ENCODE peak calls at places on chromosomes 2 and 18, in four cellular contexts. One of them, this sample, is unnamed.

GRCh38 chr2:12350821-12351220 is 365.9 kb upstream of the TRIB2 start:
- DNase-seq in H9: no peak
- DNase-seq in IMR-90: no peak
- DNase-seq in activated T-cell treated with anti-CD3 and anti-CD28 coated beads, Interleukin-2, amount 50 U/mL, for 72 hours: no peak
- DNase-seq in this sample: no peak

GRCh38 chr2:54602736-54603322 is 120.6 kb upstream of the EML6 start:
- DNase-seq in H9: no peak
- DNase-seq in IMR-90: peak; percentile 77
- DNase-seq in activated T-cell treated with anti-CD3 and anti-CD28 coated beads, Interleukin-2, amount 50 U/mL, for 72 hours: no peak
- DNase-seq in this sample: no peak

GRCh38 chr2:176446718-176447414 is 177.6 kb downstream of the MTX2 start:
- DNase-seq in H9: no peak
- DNase-seq in IMR-90: peak; percentile 27
- DNase-seq in activated T-cell treated with anti-CD3 and anti-CD28 coated beads, Interleukin-2, amount 50 U/mL, for 72 hours: no peak
- DNase-seq in this sample: no peak

GRCh38 chr2:32479224-32479623 is 122.4 kb downstream of the BIRC6 start:
- DNase-seq in H9: no peak
- DNase-seq in IMR-90: peak; percentile 69
- DNase-seq in activated T-cell treated with anti-CD3 and anti-CD28 coated beads, Interleukin-2, amount 50 U/mL, for 72 hours: no peak
- DNase-seq in this sample: no peak

GRCh38 chr2:101473911-101474751 is 781 bp downstream of the RFX8 start:
- DNase-seq in H9: peak; percentile 59
- DNase-seq in IMR-90: peak; percentile 45
- DNase-seq in activated T-cell treated with anti-CD3 and anti-CD28 coated beads, Interleukin-2, amount 50 U/mL, for 72 hours: peak; percentile 70
- DNase-seq in this sample: peak; percentile 27

GRCh38 chr2:218471982-218472381 is 53.1 kb downstream of the VIL1 start:
- DNase-seq in H9: no peak
- DNase-seq in IMR-90: no peak
- DNase-seq in activated T-cell treated with anti-CD3 and anti-CD28 coated beads, Interleukin-2, amount 50 U/mL, for 72 hours: no peak
- DNase-seq in this sample: no peak

GRCh38 chr2:15642334-15643208 is 50.9 kb downstream of the DDX1 start:
- DNase-seq in H9: no peak
- DNase-seq in IMR-90: no peak
- DNase-seq in activated T-cell treated with anti-CD3 and anti-CD28 coated beads, Interleukin-2, amount 50 U/mL, for 72 hours: no peak
- DNase-seq in this sample: no peak

GRCh38 chr2:79009388-79009787 is 16.1 kb upstream of the REG3G start:
- DNase-seq in H9: no peak
- DNase-seq in IMR-90: no peak
- DNase-seq in activated T-cell treated with anti-CD3 and anti-CD28 coated beads, Interleukin-2, amount 50 U/mL, for 72 hours: no peak
- DNase-seq in this sample: no peak

GRCh38 chr18:12041561-12041960 is 52.1 kb upstream of the ANKRD62 start:
- DNase-seq in H9: no peak
- DNase-seq in IMR-90: peak; percentile 93
- DNase-seq in activated T-cell treated with anti-CD3 and anti-CD28 coated beads, Interleukin-2, amount 50 U/mL, for 72 hours: peak; percentile 35
- DNase-seq in this sample: no peak

GRCh38 chr2:96527990-96528679 is 8.4 kb upstream of the ARID5A start:
- DNase-seq in H9: no peak
- DNase-seq in IMR-90: peak; percentile 60
- DNase-seq in activated T-cell treated with anti-CD3 and anti-CD28 coated beads, Interleukin-2, amount 50 U/mL, for 72 hours: peak; percentile 83
- DNase-seq in this sample: no peak

GRCh38 chr2:121689356-121689755 is 40.1 kb upstream of the CLASP1 start:
- DNase-seq in H9: no peak
- DNase-seq in IMR-90: peak; percentile 69
- DNase-seq in activated T-cell treated with anti-CD3 and anti-CD28 coated beads, Interleukin-2, amount 50 U/mL, for 72 hours: no peak
- DNase-seq in this sample: no peak

GRCh38 chr2:128536925-128537620 is 218.4 kb upstream of the HS6ST1 start:
- DNase-seq in H9: peak; percentile 74
- DNase-seq in IMR-90: peak; percentile 99
- DNase-seq in activated T-cell treated with anti-CD3 and anti-CD28 coated beads, Interleukin-2, amount 50 U/mL, for 72 hours: peak; percentile 38
- DNase-seq in this sample: no peak

GRCh38 chr2:46645681-46646162 is 166.4 kb downstream of the TMEM247 start:
- DNase-seq in H9: no peak
- DNase-seq in IMR-90: peak; percentile 93
- DNase-seq in activated T-cell treated with anti-CD3 and anti-CD28 coated beads, Interleukin-2, amount 50 U/mL, for 72 hours: no peak
- DNase-seq in this sample: no peak

GRCh38 chr2:134154269-134154668 is 99.6 kb upstream of the MGAT5 start:
- DNase-seq in H9: no peak
- DNase-seq in IMR-90: no peak
- DNase-seq in activated T-cell treated with anti-CD3 and anti-CD28 coated beads, Interleukin-2, amount 50 U/mL, for 72 hours: no peak
- DNase-seq in this sample: peak; percentile 29

GRCh38 chr2:241109210-241110088 is 7.4 kb upstream of the MTERF4 start:
- DNase-seq in H9: no peak
- DNase-seq in IMR-90: no peak
- DNase-seq in activated T-cell treated with anti-CD3 and anti-CD28 coated beads, Interleukin-2, amount 50 U/mL, for 72 hours: no peak
- DNase-seq in this sample: no peak

GRCh38 chr2:242002944-242003343 is 133.4 kb downstream of the RTP5 start:
- DNase-seq in H9: no peak
- DNase-seq in IMR-90: no peak
- DNase-seq in activated T-cell treated with anti-CD3 and anti-CD28 coated beads, Interleukin-2, amount 50 U/mL, for 72 hours: no peak
- DNase-seq in this sample: no peak

GRCh38 chr2:85523062-85523905 is 15.7 kb upstream of the MAT2A start:
- DNase-seq in H9: no peak
- DNase-seq in IMR-90: no peak
- DNase-seq in activated T-cell treated with anti-CD3 and anti-CD28 coated beads, Interleukin-2, amount 50 U/mL, for 72 hours: no peak
- DNase-seq in this sample: no peak

GRCh38 chr2:1664698-1665097 is 79.6 kb downstream of the PXDN start:
- DNase-seq in H9: peak; percentile 17
- DNase-seq in IMR-90: no peak
- DNase-seq in activated T-cell treated with anti-CD3 and anti-CD28 coated beads, Interleukin-2, amount 50 U/mL, for 72 hours: no peak
- DNase-seq in this sample: peak; percentile 10

GRCh38 chr2:29075894-29076700 is 1.8 kb upstream of the PCARE start:
- DNase-seq in H9: no peak
- DNase-seq in IMR-90: peak; percentile 44
- DNase-seq in activated T-cell treated with anti-CD3 and anti-CD28 coated beads, Interleukin-2, amount 50 U/mL, for 72 hours: no peak
- DNase-seq in this sample: no peak

GRCh38 chr2:48175254-48175653 is 269.0 kb upstream of the FBXO11 start:
- DNase-seq in H9: no peak
- DNase-seq in IMR-90: peak; percentile 70
- DNase-seq in activated T-cell treated with anti-CD3 and anti-CD28 coated beads, Interleukin-2, amount 50 U/mL, for 72 hours: no peak
- DNase-seq in this sample: no peak

GRCh38 chr2:185785851-185786473 is 47.4 kb downstream of the FSIP2 start:
- DNase-seq in H9: no peak
- DNase-seq in IMR-90: no peak
- DNase-seq in activated T-cell treated with anti-CD3 and anti-CD28 coated beads, Interleukin-2, amount 50 U/mL, for 72 hours: no peak
- DNase-seq in this sample: no peak

GRCh38 chr2:219471476-219472371 is 27.0 kb upstream of the GMPPA start:
- DNase-seq in H9: no peak
- DNase-seq in IMR-90: no peak
- DNase-seq in activated T-cell treated with anti-CD3 and anti-CD28 coated beads, Interleukin-2, amount 50 U/mL, for 72 hours: no peak
- DNase-seq in this sample: no peak

GRCh38 chr2:100237046-100237615 is 85.2 kb downstream of the LONRF2 start:
- DNase-seq in H9: peak; percentile 17
- DNase-seq in IMR-90: peak; percentile 31
- DNase-seq in activated T-cell treated with anti-CD3 and anti-CD28 coated beads, Interleukin-2, amount 50 U/mL, for 72 hours: no peak
- DNase-seq in this sample: no peak

GRCh38 chr2:157261199-157261782 is 3.8 kb downstream of the GALNT5 start:
- DNase-seq in H9: no peak
- DNase-seq in IMR-90: peak; percentile 75
- DNase-seq in activated T-cell treated with anti-CD3 and anti-CD28 coated beads, Interleukin-2, amount 50 U/mL, for 72 hours: peak; percentile 60
- DNase-seq in this sample: peak; percentile 80

GRCh38 chr2:236874866-236875481 is 210.7 kb upstream of the COPS8 start:
- DNase-seq in H9: no peak
- DNase-seq in IMR-90: no peak
- DNase-seq in activated T-cell treated with anti-CD3 and anti-CD28 coated beads, Interleukin-2, amount 50 U/mL, for 72 hours: no peak
- DNase-seq in this sample: no peak

GRCh38 chr18:47215554-47216138 is 35.8 kb downstream of the SKOR2 start:
- DNase-seq in H9: no peak
- DNase-seq in IMR-90: peak; percentile 52
- DNase-seq in activated T-cell treated with anti-CD3 and anti-CD28 coated beads, Interleukin-2, amount 50 U/mL, for 72 hours: peak; percentile 31
- DNase-seq in this sample: no peak

GRCh38 chr2:174627216-174627615 is 29.6 kb upstream of the WIPF1 start:
- DNase-seq in H9: no peak
- DNase-seq in IMR-90: no peak
- DNase-seq in activated T-cell treated with anti-CD3 and anti-CD28 coated beads, Interleukin-2, amount 50 U/mL, for 72 hours: no peak
- DNase-seq in this sample: no peak

GRCh38 chr2:179263460-179264237 is 983 bp downstream of the SESTD1 start:
- DNase-seq in H9: no peak
- DNase-seq in IMR-90: peak; percentile 57
- DNase-seq in activated T-cell treated with anti-CD3 and anti-CD28 coated beads, Interleukin-2, amount 50 U/mL, for 72 hours: peak; percentile 39
- DNase-seq in this sample: peak; percentile 63

GRCh38 chr18:46460754-46461153 is 196.3 kb downstream of the LOXHD1 start:
- DNase-seq in H9: no peak
- DNase-seq in IMR-90: no peak
- DNase-seq in activated T-cell treated with anti-CD3 and anti-CD28 coated beads, Interleukin-2, amount 50 U/mL, for 72 hours: no peak
- DNase-seq in this sample: no peak

GRCh38 chr2:17863539-17863938 is 14.9 kb upstream of the KCNS3 start:
- DNase-seq in H9: no peak
- DNase-seq in IMR-90: no peak
- DNase-seq in activated T-cell treated with anti-CD3 and anti-CD28 coated beads, Interleukin-2, amount 50 U/mL, for 72 hours: no peak
- DNase-seq in this sample: no peak

GRCh38 chr18:45251236-45251635 is 364.0 kb upstream of the SLC14A2 start:
- DNase-seq in H9: no peak
- DNase-seq in IMR-90: no peak
- DNase-seq in activated T-cell treated with anti-CD3 and anti-CD28 coated beads, Interleukin-2, amount 50 U/mL, for 72 hours: no peak
- DNase-seq in this sample: no peak

GRCh38 chr2:235836416-235837042 is 331.7 kb downstream of the GBX2 start:
- DNase-seq in H9: no peak
- DNase-seq in IMR-90: peak; percentile 9
- DNase-seq in activated T-cell treated with anti-CD3 and anti-CD28 coated beads, Interleukin-2, amount 50 U/mL, for 72 hours: no peak
- DNase-seq in this sample: no peak

This sample was measured in left colon.